ENCODE peak calls at places on chromosome 15, in seven cellular contexts. G is H1, I is GM12878, O is K562, J is HepG2, S is SK-N-SH, N is GM12892. B is an unnamed sample.

GRCh38 chr15:51303462-51303861 is 34.9 kb downstream of the CYP19A1 start:
- DNase-seq in I (peak), S (no peak), G (no peak), J (no peak), O (no peak), N (no peak), B (no peak)

GRCh38 chr15:50675524-50676144 is 11.0 kb downstream of the TRPM7 start:
- DNase-seq in N (no peak), J (no peak), G (no peak), S (peak), O (no peak), I (peak), B (no peak)

GRCh38 chr15:90838066-90838465 is 30.3 kb upstream of the FURIN start:
- DNase-seq in I (no peak), O (no peak), G (no peak), J (no peak), N (no peak), S (no peak), B (no peak)

GRCh38 chr15:34890424-34890823 is 79.1 kb downstream of the AQR start:
- DNase-seq in G (no peak), I (no peak), J (no peak), N (no peak), O (no peak), S (no peak), B (no peak)

GRCh38 chr15:71278989-71279756 is 163.9 kb downstream of the THSD4 start:
- DNase-seq in N (no peak), S (no peak), I (no peak), O (no peak), G (no peak), J (peak), B (no peak)

GRCh38 chr15:96737408-96737807 is 406.9 kb downstream of the NR2F2 start:
- DNase-seq in S (no peak), O (no peak), N (no peak), I (no peak), G (no peak), J (no peak), B (no peak)

GRCh38 chr15:68677996-68678395 is 99.2 kb downstream of the CORO2B start:
- DNase-seq in O (no peak), I (no peak), S (no peak), G (no peak), N (no peak), J (no peak), B (no peak)

GRCh38 chr15:43550527-43551363 is 33.3 kb downstream of the MAP1A start:
- DNase-seq in N (no peak), O (no peak), G (no peak), I (no peak), S (no peak), J (no peak), B (no peak)

GRCh38 chr15:66290518-66290917 is 2.9 kb upstream of the DIS3L start:
- DNase-seq in N (no peak), O (no peak), I (no peak), J (no peak), S (no peak), G (no peak), B (no peak)

GRCh38 chr15:90336705-90337141 is 15.4 kb upstream of the ZNF774 start:
- DNase-seq in I (no peak), S (no peak), O (no peak), J (no peak), N (no peak), G (no peak), B (no peak)

GRCh38 chr15:70337292-70338186 is 239.8 kb upstream of the TLE3 start:
- DNase-seq in I (no peak), G (no peak), O (no peak), J (no peak), S (no peak), N (no peak), B (no peak)

GRCh38 chr15:48190932-48191573 is 412 bp upstream of the CTXN2 start:
- DNase-seq in I (no peak), G (peak), N (no peak), S (peak), O (no peak), J (peak), B (peak)

GRCh38 chr15:73747847-73748605 is 5.1 kb downstream of the INSYN1 start:
- DNase-seq in J (no peak), N (no peak), I (no peak), S (peak), G (no peak), O (no peak), B (no peak)

GRCh38 chr15:58839485-58839884 is 68.4 kb downstream of the MINDY2 start:
- DNase-seq in N (no peak), G (no peak), I (no peak), J (peak), S (no peak), O (peak), B (no peak)

GRCh38 chr15:64875641-64876223 is 34.0 kb downstream of the PLEKHO2 start:
- DNase-seq in N (no peak), G (no peak), S (no peak), J (no peak), O (no peak), I (no peak), B (no peak)

DNA sequence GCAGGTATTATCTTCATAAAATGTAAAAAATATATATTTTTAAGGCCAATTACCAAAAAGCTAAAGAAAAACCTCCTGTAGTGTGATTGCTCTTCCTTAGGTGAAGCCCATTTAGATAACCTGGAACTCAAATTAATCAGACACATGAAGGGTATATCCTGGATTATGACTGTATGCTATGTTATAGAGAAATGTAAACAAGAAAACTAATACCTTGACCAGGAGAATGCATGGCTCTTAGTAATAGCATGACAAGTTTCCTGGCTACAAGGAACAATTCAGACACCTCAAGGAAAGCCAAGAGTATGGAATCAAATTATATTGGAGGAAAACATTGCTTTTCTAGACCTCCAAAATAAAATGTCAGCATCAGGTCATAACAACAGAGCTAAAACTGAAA is 14.0 kb upstream of the CFAP161 start:
- DNase-seq in G (no peak), I (no peak), J (no peak), O (no peak), N (no peak), S (no peak), B (no peak)
- TF ChIP-seq TAF1 in G (no peak), I (no peak), J (no peak), O (no peak), N (no peak), S (no peak), B (no peak)

GRCh38 chr15:85748729-85749128 is 46.0 kb downstream of the KLHL25 start:
- DNase-seq in I (no peak), O (no peak), S (peak), G (peak), J (no peak), N (no peak), B (no peak)
- TF ChIP-seq TAF1 in I (no peak), O (no peak), S (no peak), G (no peak), J (no peak), N (no peak), B (no peak)

DNA sequence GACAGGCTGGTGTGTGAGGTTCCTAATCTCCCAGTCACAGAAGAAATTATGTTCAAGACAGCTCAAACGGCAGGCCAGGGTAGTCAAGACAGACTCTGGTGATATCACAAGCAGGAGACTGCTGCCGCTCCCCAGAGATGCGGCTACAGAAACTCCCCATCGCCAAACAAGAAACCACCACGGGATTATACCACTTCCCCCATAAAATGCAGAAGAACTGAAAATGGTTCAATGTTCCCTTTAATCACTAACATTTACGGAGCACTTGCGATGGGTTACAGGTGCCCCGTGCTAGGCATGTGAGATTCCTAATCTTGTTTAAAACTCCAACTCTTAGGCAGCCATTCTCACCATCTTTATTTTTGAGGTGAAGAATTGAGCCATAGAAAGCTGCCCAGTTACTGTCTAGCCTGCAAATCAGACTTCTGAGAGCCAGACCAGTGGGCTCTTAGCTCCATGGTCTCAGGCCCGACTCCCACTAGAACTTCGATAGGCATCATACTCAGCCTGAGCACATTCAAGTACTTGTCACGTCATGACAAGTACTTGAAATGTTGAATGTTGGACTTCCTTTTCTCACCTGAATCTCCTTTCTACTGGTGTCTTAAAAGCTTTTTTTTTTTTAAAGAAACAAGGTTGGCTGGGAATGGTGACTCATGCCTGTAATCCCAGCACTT is 58.4 kb downstream of the TBC1D2B start:
- DNase-seq in J (no peak), O (peak), N (no peak), I (no peak), S (no peak), G (no peak), B (no peak)
- TF ChIP-seq TAF1 in J (no peak), O (no peak), N (no peak), I (no peak), S (no peak), G (no peak), B (no peak)

DNA sequence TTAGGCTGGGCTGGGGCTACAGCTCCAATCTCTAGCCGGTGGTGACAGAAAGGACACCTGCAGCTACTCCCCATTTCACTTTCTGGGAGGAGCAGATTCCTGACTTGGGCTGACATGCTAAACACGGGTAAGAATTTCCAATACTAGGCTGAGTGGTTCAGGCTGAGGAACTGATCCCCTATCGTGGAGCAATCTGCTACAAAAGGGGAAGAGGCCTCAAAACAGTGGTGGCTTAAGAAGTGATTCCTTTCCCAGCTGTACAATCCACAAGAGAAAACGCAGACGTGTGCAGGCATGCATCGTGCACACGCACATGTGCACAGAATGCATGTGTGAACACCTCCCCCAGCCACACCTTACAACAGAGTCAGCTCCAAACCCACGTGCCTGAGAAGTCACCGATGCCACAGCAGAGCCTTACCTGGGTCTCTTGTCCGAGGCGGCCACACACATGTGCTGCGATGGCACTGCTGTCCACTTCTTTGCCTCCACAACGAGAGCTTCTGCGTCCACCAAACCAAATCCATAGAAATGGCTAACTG is 86.7 kb upstream of the SNRPA1 start:
- DNase-seq in I (no peak), O (no peak), N (no peak), G (no peak), J (no peak), S (no peak), B (no peak)
- TF ChIP-seq TAF1 in I (no peak), O (no peak), N (no peak), G (no peak), J (no peak), S (no peak), B (no peak)

DNA sequence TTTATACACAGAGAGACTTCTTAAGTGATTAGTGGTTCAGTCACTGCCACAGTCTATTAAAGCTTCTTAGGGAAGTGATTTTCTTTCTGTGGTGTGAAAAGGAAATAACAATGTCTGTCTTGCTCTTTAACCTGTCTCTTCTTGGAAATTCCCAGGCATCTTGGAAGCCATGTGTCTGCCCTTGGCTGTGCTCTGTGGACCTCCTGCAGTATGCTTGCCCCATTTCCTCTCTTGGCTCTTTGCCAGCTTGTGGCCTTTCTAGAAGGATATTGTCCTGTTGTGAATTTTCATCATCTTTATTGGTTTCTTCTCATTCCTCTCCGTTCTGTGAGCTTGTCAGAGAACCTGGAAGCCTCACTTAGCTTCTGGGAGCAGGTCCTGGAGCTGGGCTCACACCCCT is 338.4 kb upstream of the C2CD4B start:
- DNase-seq in S (no peak), O (no peak), I (no peak), J (no peak), G (no peak), N (no peak), B (no peak)
- TF ChIP-seq TAF1 in S (no peak), O (no peak), I (no peak), J (no peak), G (no peak), N (no peak), B (no peak)

B was measured in GM12891.